ENCODE peak calls at places on chromosome 18, in ten cellular contexts. O is AG04450, I is aorta, B is HepG2, V is mammary epithelial cell, P is mesenchymal stem cell, T is dorsolateral prefrontal cortex, C is heart right ventricle, M is coronary artery, U is upper lobe of right lung. S is an unnamed sample.

GRCh38 chr18:13548106-13548819 is 178.1 kb downstream of the FAM210A start:
- DNase-seq in P (no peak), C (no peak), T (no peak), V (no peak), M (peak), I (no peak), U (no peak), B (no peak), O (no peak), S (peak)

GRCh38 chr18:75057169-75057789 is 151.7 kb downstream of the PTGR3 start:
- DNase-seq in O (no peak), C (no peak), B (no peak), P (no peak), T (no peak), I (no peak), M (no peak), V (no peak), U (no peak), S (no peak)

GRCh38 chr18:73979742-73980141 is 167.9 kb downstream of the FBXO15 start:
- DNase-seq in U (no peak), B (no peak), C (no peak), P (peak), M (no peak), T (no peak), O (peak), V (peak), I (no peak), S (peak)

GRCh38 chr18:20971886-20972267 is 139.7 kb downstream of the ROCK1 start:
- DNase-seq in B (peak), V (peak), C (no peak), M (no peak), P (peak), U (no peak), T (no peak), I (no peak), O (no peak), S (peak)

GRCh38 chr18:9775172-9775571 is 67.1 kb downstream of the RAB31 start:
- DNase-seq in P (peak), U (no peak), I (no peak), M (no peak), B (no peak), V (no peak), C (no peak), T (no peak), O (no peak), S (no peak)

GRCh38 chr18:6365385-6365784 is 49.3 kb downstream of the L3MBTL4 start:
- DNase-seq in V (no peak), O (no peak), B (no peak), C (no peak), I (no peak), U (no peak), T (no peak), P (no peak), M (no peak), S (peak)

GRCh38 chr18:73950116-73950705 is 197.4 kb downstream of the FBXO15 start:
- DNase-seq in V (no peak), O (no peak), T (no peak), M (no peak), B (no peak), U (no peak), P (no peak), I (no peak), C (no peak), S (no peak)

GRCh38 chr18:50573679-50574078 is 13.8 kb downstream of the MAPK4 start:
- DNase-seq in V (no peak), M (no peak), I (no peak), O (no peak), C (no peak), U (no peak), B (no peak), P (no peak), T (no peak), S (no peak)

GRCh38 chr18:11251891-11252270 is 102.5 kb upstream of the PIEZO2 start:
- DNase-seq in P (peak), C (no peak), O (no peak), B (no peak), I (no peak), U (no peak), T (no peak), V (no peak), M (no peak), S (no peak)

GRCh38 chr18:46821856-46822711 is 65.2 kb upstream of the ST8SIA5 start:
- DNase-seq in O (no peak), U (no peak), C (no peak), P (no peak), V (no peak), T (no peak), I (no peak), B (no peak), M (no peak), S (no peak)

GRCh38 chr18:38940863-38941531 is 1375.4 kb upstream of the CELF4 start:
- DNase-seq in U (no peak), M (no peak), P (peak), C (no peak), V (peak), T (no peak), B (peak), I (no peak), O (no peak), S (peak)

DNA sequence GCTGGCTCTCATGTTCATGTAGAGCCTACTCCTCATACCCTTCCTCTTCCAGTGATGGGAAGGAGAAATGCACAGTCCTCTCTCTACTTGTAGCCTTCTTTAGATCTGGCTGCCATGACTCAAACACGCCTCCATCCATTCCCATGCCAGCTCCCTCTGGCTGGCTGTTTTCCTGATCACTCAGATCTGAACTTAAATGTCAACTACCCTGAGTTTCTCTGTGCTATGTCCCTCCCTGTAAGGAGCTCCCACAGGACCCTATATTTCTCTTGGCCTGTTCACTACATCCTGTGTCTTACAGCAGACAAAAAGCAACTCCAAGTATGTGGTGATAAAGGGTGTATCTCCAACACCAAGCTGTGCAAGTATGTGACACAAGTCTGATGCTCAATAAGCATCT is 152.4 kb downstream of the TCF4 start:
- DNase-seq in B (no peak), O (no peak), P (no peak), T (no peak), M (no peak), V (no peak), I (no peak), U (no peak), C (no peak), S (no peak)
- H3K27ac ChIP-seq in B (no peak), O (no peak), P (no peak), T (no peak), M (no peak), V (no peak), I (no peak), U (no peak), C (no peak), S (no peak)

GRCh38 chr18:2916184-2916583 is 69.4 kb downstream of the EMILIN2 start:
- DNase-seq in C (no peak), U (no peak), O (no peak), T (no peak), M (peak), V (no peak), B (no peak), I (no peak), P (peak), S (peak)
- H3K27ac ChIP-seq in C (no peak), U (peak), O (no peak), T (no peak), M (no peak), V (no peak), B (no peak), I (no peak), P (no peak), S (no peak)

DNA sequence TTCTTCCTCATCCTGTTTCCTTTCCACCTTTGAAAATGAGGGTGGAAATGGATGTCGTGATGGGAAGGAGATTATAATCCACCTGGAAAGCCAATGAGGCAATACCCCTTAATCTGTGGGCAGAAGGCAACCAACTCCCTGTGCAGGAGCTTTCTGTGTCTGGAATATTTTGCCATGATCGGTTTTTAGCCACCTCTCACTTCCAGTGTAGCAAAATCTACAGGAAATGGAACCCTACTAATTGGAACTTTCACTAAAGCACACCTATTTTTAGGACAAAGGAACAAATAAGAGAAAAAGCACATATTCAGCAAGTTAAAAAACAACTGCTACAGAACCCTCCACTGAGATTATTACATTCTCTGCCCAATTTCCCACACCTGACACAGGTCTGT is 112.1 kb upstream of the SMAD7 start:
- DNase-seq in I (no peak), O (no peak), B (no peak), V (no peak), P (no peak), U (no peak), C (no peak), T (no peak), M (no peak), S (no peak)
- H3K27ac ChIP-seq in I (no peak), O (no peak), B (no peak), V (no peak), P (no peak), U (no peak), C (no peak), T (no peak), M (no peak), S (no peak)

DNA sequence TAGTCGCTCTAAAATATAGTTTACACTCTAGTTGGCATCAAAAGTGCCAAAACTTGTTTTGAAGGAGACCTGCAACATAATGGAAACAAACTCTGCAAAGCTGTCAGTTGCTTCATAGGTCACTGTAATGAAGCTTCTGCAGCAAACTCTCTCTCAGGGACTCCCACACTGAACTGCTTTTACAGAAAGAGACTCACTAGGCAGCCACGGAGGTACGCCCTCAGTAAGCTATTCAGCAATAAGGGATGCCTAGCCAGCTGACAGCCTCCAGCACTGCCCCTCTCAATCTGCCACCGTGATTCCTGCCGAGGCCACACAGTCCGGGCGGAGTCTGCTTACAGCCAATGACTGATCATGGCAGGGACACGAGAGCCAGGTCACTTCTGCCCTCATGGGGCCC is 51.1 kb downstream of the COLEC12 start:
- DNase-seq in C (no peak), B (peak), U (peak), I (no peak), V (no peak), T (no peak), P (no peak), M (no peak), O (no peak), S (no peak)
- H3K27ac ChIP-seq in C (no peak), B (no peak), U (peak), I (no peak), V (no peak), T (no peak), P (no peak), M (no peak), O (no peak), S (no peak)

S was measured in mesendoderm.